ENCODE peak calls at places on chromosomes 11 and 22, in ten cellular contexts. U is fibroblast of lung; X is ovary; Y is CD8-positive, alpha-beta memory T cell; Z is H9; P is adrenal gland; L is AG04450; O is right cardiac atrium; F is body of pancreas; V is A549. R is an unnamed sample.

GRCh38 chr11:27497284-27497866 is 9.2 kb downstream of the LIN7C start:
- DNase-seq in U (peak; percentile 45), F (no peak), Y (no peak), X (no peak), L (no peak), Z (no peak), P (no peak), O (no peak), V (peak; percentile 33), R (no peak)

GRCh38 chr11:119800619-119801018 is 71.6 kb upstream of the NECTIN1 start:
- DNase-seq in F (no peak), V (no peak), P (no peak), X (no peak), U (no peak), Y (no peak), Z (no peak), L (no peak), O (no peak), R (no peak)

GRCh38 chr11:91763331-91763730 is 461.3 kb upstream of the FAT3 start:
- DNase-seq in Z (no peak), Y (no peak), U (no peak), V (no peak), F (no peak), P (no peak), L (no peak), X (no peak), O (no peak), R (no peak)

GRCh38 chr11:43935131-43935979 is 7.1 kb upstream of the C11orf96 start:
- DNase-seq in O (no peak), F (no peak), Y (no peak), U (no peak), L (no peak), V (no peak), X (no peak), P (no peak), Z (no peak), R (no peak)

GRCh38 chr11:44047931-44048431 is at the start of gene ACCSL:
- DNase-seq in U (no peak), L (no peak), Z (peak; percentile 18), Y (no peak), X (no peak), P (no peak), V (no peak), F (no peak), O (peak; percentile 53), R (no peak)

GRCh38 chr22:40594924-40595323 is 41.6 kb downstream of the MRTFA start:
- DNase-seq in Y (no peak), Z (no peak), F (no peak), X (no peak), O (no peak), P (no peak), V (no peak), U (no peak), L (no peak), R (no peak)

GRCh38 chr11:49995559-49995958 is 13.2 kb upstream of the OR4C12 start:
- DNase-seq in Z (peak; percentile 25), F (peak; percentile 76), X (no peak), Y (no peak), O (peak; percentile 14), V (peak; percentile 71), L (no peak), P (peak; percentile 50), U (peak; percentile 28), R (peak; percentile 7)

GRCh38 chr11:64611961-64612646 is 21.1 kb downstream of the SLC22A12 start:
- DNase-seq in U (no peak), Y (no peak), L (no peak), O (peak; percentile 6), Z (no peak), X (no peak), P (no peak), V (no peak), F (no peak), R (no peak)

GRCh38 chr11:112156153-112156552 is 7.7 kb downstream of the IL18 start:
- DNase-seq in Z (no peak), U (no peak), L (no peak), O (no peak), Y (no peak), P (no peak), V (no peak), F (no peak), X (no peak), R (no peak)

GRCh38 chr11:957201-957920 is 31.7 kb downstream of the AP2A2 start:
- DNase-seq in O (no peak), P (no peak), U (no peak), X (no peak), V (no peak), Z (no peak), L (no peak), Y (no peak), F (no peak), R (no peak)

GRCh38 chr11:123194308-123195181 is 503 bp downstream of the CLMP start:
- DNase-seq in F (peak; percentile 20), P (no peak), O (peak; percentile 28), L (no peak), X (peak; percentile 51), U (peak; percentile 63), Y (no peak), V (no peak), Z (peak; percentile 75), R (no peak)

GRCh38 chr11:63683133-63683991 is 2.1 kb downstream of the RTN3 start:
- DNase-seq in L (no peak), U (peak; percentile 66), P (no peak), V (no peak), X (no peak), F (no peak), Z (no peak), O (no peak), Y (no peak), R (no peak)

GRCh38 chr11:78138694-78139421 is 568 bp downstream of the ALG8 start:
- DNase-seq in Y (no peak), F (no peak), U (no peak), O (no peak), Z (no peak), X (no peak), P (no peak), V (peak; percentile 50), L (no peak), R (no peak)

GRCh38 chr11:47376543-47377371 is 1.6 kb downstream of the SPI1 start:
- DNase-seq in O (peak; percentile 36), Z (no peak), X (no peak), U (no peak), F (no peak), P (peak; percentile 66), V (no peak), L (no peak), Y (no peak), R (no peak)

GRCh38 chr22:28435271-28435825 is 244.3 kb downstream of the TTC28 start:
- DNase-seq in Y (no peak), Z (no peak), U (no peak), F (peak; percentile 86), X (no peak), P (no peak), V (no peak), O (no peak), L (no peak), R (no peak)

GRCh38 chr11:61688368-61689163 is 8.4 kb downstream of the DAGLA start:
- DNase-seq in Z (peak; percentile 29), V (no peak), P (peak; percentile 73), F (peak; percentile 90), Y (no peak), L (no peak), U (peak; percentile 46), O (peak; percentile 84), X (no peak), R (no peak)

GRCh38 chr11:125071831-125072209 is 8.7 kb downstream of the SLC37A2 start:
- DNase-seq in O (no peak), P (peak; percentile 13), L (no peak), Z (no peak), Y (no peak), X (no peak), V (no peak), F (no peak), U (no peak), R (no peak)

GRCh38 chr11:27582686-27583085 is 76.1 kb upstream of the LIN7C start:
- DNase-seq in F (no peak), P (no peak), V (no peak), X (no peak), Y (no peak), O (no peak), L (no peak), Z (no peak), U (no peak), R (no peak)

GRCh38 chr11:126072141-126072741 is 9.6 kb upstream of the CDON start:
- DNase-seq in U (no peak), P (no peak), Y (no peak), O (no peak), V (no peak), X (no peak), L (no peak), F (no peak), Z (no peak), R (no peak)

GRCh38 chr11:127996825-127997224 is 590.5 kb downstream of the ETS1 start:
- DNase-seq in X (no peak), V (no peak), Z (no peak), O (no peak), F (no peak), Y (no peak), U (peak; percentile 12), L (no peak), P (no peak), R (no peak)

GRCh38 chr11:118658372-118659313 is 20.8 kb downstream of the TREH start:
- DNase-seq in Y (no peak), U (peak; percentile 21), L (no peak), V (no peak), P (no peak), F (no peak), Z (peak; percentile 47), O (no peak), X (no peak), R (no peak)

GRCh38 chr11:121700968-121701367 is 248.2 kb upstream of the SORL1-AS1 start:
- DNase-seq in Y (no peak), P (no peak), F (no peak), Z (no peak), X (no peak), L (no peak), U (no peak), O (no peak), V (no peak), R (no peak)
- H3K27ac ChIP-seq in Y (no peak overlapping the region), P (no peak overlapping the region), F (no peak overlapping the region), Z (no peak overlapping the region), X (no peak overlapping the region), L (no peak overlapping the region), U (no peak overlapping the region), O (no peak overlapping the region), V (no peak overlapping the region), R (no peak overlapping the region)

GRCh38 chr22:47423266-47423665 is 660.8 kb downstream of the TBC1D22A start:
- DNase-seq in U (no peak), V (no peak), L (no peak), O (no peak), P (no peak), X (no peak), F (no peak), Z (no peak), Y (no peak), R (no peak)
- H3K9me3 ChIP-seq in U (no peaks in the 10 kb centered on the region), V (no peaks in the 10 kb centered on the region), L (peaks cover 14% of the 10 kb centered on the region), O (no peaks in the 10 kb centered on the region), P (no peaks in the 10 kb centered on the region), X (no peaks in the 10 kb centered on the region), F (no peaks in the 10 kb centered on the region), Z (peaks cover 87% of the 10 kb centered on the region), Y (no peaks in the 10 kb centered on the region), R (no peaks in the 10 kb centered on the region)

GRCh38 chr22:45460288-45461109 is 42.2 kb upstream of the FBLN1 start:
- DNase-seq in L (peak; percentile 82), X (peak; percentile 82), F (peak; percentile 26), O (peak; percentile 84), Z (no peak), U (peak; percentile 96), Y (no peak), V (no peak), P (peak; percentile 16), R (no peak)
- H3K27ac ChIP-seq in L (peak overlapping the region; percentile 47), X (peak overlapping the region; percentile 66), F (no peak overlapping the region), O (peak overlapping the region; percentile 57), Z (no peak overlapping the region), U (no peak overlapping the region), Y (no peak overlapping the region), V (no peak overlapping the region), P (no peak overlapping the region), R (no peak overlapping the region)

GRCh38 chr22:47687776-47688175 is 925.3 kb downstream of the TBC1D22A start:
- DNase-seq in X (no peak), Z (no peak), Y (no peak), P (no peak), U (no peak), V (no peak), F (no peak), L (no peak), O (no peak), R (no peak)
- H3K9me3 ChIP-seq in X (no peaks in the 10 kb centered on the region), Z (no peaks in the 10 kb centered on the region), Y (no peaks in the 10 kb centered on the region), P (no peaks in the 10 kb centered on the region), U (no peaks in the 10 kb centered on the region), V (peaks cover 6% of the 10 kb centered on the region), F (peaks cover 9% of the 10 kb centered on the region), L (peaks cover 53% of the 10 kb centered on the region), O (peaks cover 6% of the 10 kb centered on the region), R (peaks cover 7% of the 10 kb centered on the region)

R was measured in effector memory CD4-positive, alpha-beta T cell.